ENCODE peak calls at places on chromosomes 13 and 19, in seven cellular contexts. One of them, this sample, is unnamed.
A peak's percentile ranks its signal among the peaks of the same experiment; 100 is the strongest.

GRCh38 chr19:49997709-49998108 is 27.5 kb downstream of the VRK3 start:
- DNase-seq in mucosa of descending colon: no peak
- DNase-seq in stomach: no peak
- DNase-seq in HFF-Myc: no peak
- DNase-seq in uterus: no peak
- DNase-seq in lower leg skin: no peak
- DNase-seq in PC-3: peak; percentile 48
- DNase-seq in this sample: no peak

GRCh38 chr13:104737713-104738112 is 1671.5 kb upstream of the SLC10A2 start:
- DNase-seq in mucosa of descending colon: no peak
- DNase-seq in stomach: no peak
- DNase-seq in HFF-Myc: no peak
- DNase-seq in uterus: no peak
- DNase-seq in lower leg skin: no peak
- DNase-seq in PC-3: no peak
- DNase-seq in this sample: no peak

GRCh38 chr19:42121666-42122069 is 10.6 kb downstream of the POU2F2 start:
- DNase-seq in mucosa of descending colon: peak; percentile 47
- DNase-seq in stomach: no peak
- DNase-seq in HFF-Myc: peak; percentile 80
- DNase-seq in uterus: peak; percentile 20
- DNase-seq in lower leg skin: peak; percentile 88
- DNase-seq in PC-3: peak; percentile 71
- DNase-seq in this sample: no peak

GRCh38 chr13:32080328-32080744 is 48.8 kb downstream of the FRY start:
- DNase-seq in mucosa of descending colon: no peak
- DNase-seq in stomach: no peak
- DNase-seq in HFF-Myc: no peak
- DNase-seq in uterus: no peak
- DNase-seq in lower leg skin: no peak
- DNase-seq in PC-3: no peak
- DNase-seq in this sample: no peak

GRCh38 chr19:4575267-4575793 is 15.8 kb upstream of the SEMA6B start:
- DNase-seq in mucosa of descending colon: no peak
- DNase-seq in stomach: no peak
- DNase-seq in HFF-Myc: peak; percentile 77
- DNase-seq in uterus: peak; percentile 83
- DNase-seq in lower leg skin: peak; percentile 90
- DNase-seq in PC-3: peak; percentile 90
- DNase-seq in this sample: peak; percentile 92

GRCh38 chr13:105878119-105878518 is 657.3 kb downstream of the EFNB2 start:
- DNase-seq in mucosa of descending colon: no peak
- DNase-seq in stomach: no peak
- DNase-seq in HFF-Myc: no peak
- DNase-seq in uterus: no peak
- DNase-seq in lower leg skin: no peak
- DNase-seq in PC-3: no peak
- DNase-seq in this sample: no peak

GRCh38 chr19:49851456-49852259 is 699 bp downstream of the PTOV1 start:
- DNase-seq in mucosa of descending colon: peak; percentile 66
- DNase-seq in stomach: no peak
- DNase-seq in HFF-Myc: no peak
- DNase-seq in uterus: peak; percentile 40
- DNase-seq in lower leg skin: peak; percentile 86
- DNase-seq in PC-3: peak; percentile 43
- DNase-seq in this sample: no peak

GRCh38 chr13:50700664-50701266 is 142.7 kb downstream of the DLEU7 start:
- DNase-seq in mucosa of descending colon: no peak
- DNase-seq in stomach: no peak
- DNase-seq in HFF-Myc: no peak
- DNase-seq in uterus: no peak
- DNase-seq in lower leg skin: no peak
- DNase-seq in PC-3: no peak
- DNase-seq in this sample: peak; percentile 22

GRCh38 chr13:35472308-35473008 is 4.0 kb downstream of the MAB21L1 start:
- DNase-seq in mucosa of descending colon: no peak
- DNase-seq in stomach: no peak
- DNase-seq in HFF-Myc: no peak
- DNase-seq in uterus: no peak
- DNase-seq in lower leg skin: no peak
- DNase-seq in PC-3: no peak
- DNase-seq in this sample: no peak
- H3K4me3 ChIP-seq in mucosa of descending colon: no peak overlapping the region
- H3K4me3 ChIP-seq in stomach: no peak overlapping the region
- H3K4me3 ChIP-seq in HFF-Myc: peak overlapping the region; percentile 76
- H3K4me3 ChIP-seq in uterus: no peak overlapping the region
- H3K4me3 ChIP-seq in lower leg skin: no peak overlapping the region
- H3K4me3 ChIP-seq in PC-3: no peak overlapping the region
- H3K4me3 ChIP-seq in this sample: no peak overlapping the region

GRCh38 chr19:40355975-40356680 is 7.6 kb downstream of the PLD3 start:
- DNase-seq in mucosa of descending colon: no peak
- DNase-seq in stomach: no peak
- DNase-seq in HFF-Myc: no peak
- DNase-seq in uterus: no peak
- DNase-seq in lower leg skin: no peak
- DNase-seq in PC-3: no peak
- DNase-seq in this sample: no peak
- TF ChIP-seq CTCF in mucosa of descending colon: no peak
- TF ChIP-seq CTCF in stomach: no peak
- TF ChIP-seq CTCF in HFF-Myc: no peak
- TF ChIP-seq CTCF in uterus: no peak
- TF ChIP-seq CTCF in lower leg skin: no peak
- TF ChIP-seq CTCF in PC-3: no peak
- TF ChIP-seq CTCF in this sample: no peak

GRCh38 chr19:45508931-45509691 is 1.8 kb downstream of the VASP start:
- DNase-seq in mucosa of descending colon: peak; percentile 88
- DNase-seq in stomach: peak; percentile 73
- DNase-seq in HFF-Myc: no peak
- DNase-seq in uterus: peak; percentile 86
- DNase-seq in lower leg skin: peak; percentile 95
- DNase-seq in PC-3: peak; percentile 57
- DNase-seq in this sample: peak; percentile 50
- H3K4me3 ChIP-seq in mucosa of descending colon: peak overlapping the region; percentile 88
- H3K4me3 ChIP-seq in stomach: peak overlapping the region; percentile 95
- H3K4me3 ChIP-seq in HFF-Myc: peak overlapping the region; percentile 99
- H3K4me3 ChIP-seq in uterus: peak overlapping the region; percentile 91
- H3K4me3 ChIP-seq in lower leg skin: peak overlapping the region; percentile 90
- H3K4me3 ChIP-seq in PC-3: peak overlapping the region; percentile 99
- H3K4me3 ChIP-seq in this sample: peak overlapping the region; percentile 99

GRCh38 chr19:14473915-14474578 is 1.1 kb downstream of the PTGER1 start:
- DNase-seq in mucosa of descending colon: peak; percentile 70
- DNase-seq in stomach: peak; percentile 59
- DNase-seq in HFF-Myc: no peak
- DNase-seq in uterus: no peak
- DNase-seq in lower leg skin: no peak
- DNase-seq in PC-3: peak; percentile 21
- DNase-seq in this sample: no peak

GRCh38 chr19:14474827-14475226 is 327 bp downstream of the PTGER1 start:
- DNase-seq in mucosa of descending colon: peak; percentile 50
- DNase-seq in stomach: no peak
- DNase-seq in HFF-Myc: no peak
- DNase-seq in uterus: no peak
- DNase-seq in lower leg skin: no peak
- DNase-seq in PC-3: no peak
- DNase-seq in this sample: no peak

GRCh38 chr19:14476663-14477401 is 1.7 kb upstream of the PTGER1 start:
- DNase-seq in mucosa of descending colon: peak; percentile 49
- DNase-seq in stomach: peak; percentile 51
- DNase-seq in HFF-Myc: no peak
- DNase-seq in uterus: peak; percentile 47
- DNase-seq in lower leg skin: no peak
- DNase-seq in PC-3: peak; percentile 83
- DNase-seq in this sample: peak; percentile 37

GRCh38 chr19:14476307-14476662 is 1.1 kb upstream of the PTGER1 start:
- DNase-seq in mucosa of descending colon: no peak
- DNase-seq in stomach: no peak
- DNase-seq in HFF-Myc: no peak
- DNase-seq in uterus: no peak
- DNase-seq in lower leg skin: no peak
- DNase-seq in PC-3: no peak
- DNase-seq in this sample: no peak

DNA sequence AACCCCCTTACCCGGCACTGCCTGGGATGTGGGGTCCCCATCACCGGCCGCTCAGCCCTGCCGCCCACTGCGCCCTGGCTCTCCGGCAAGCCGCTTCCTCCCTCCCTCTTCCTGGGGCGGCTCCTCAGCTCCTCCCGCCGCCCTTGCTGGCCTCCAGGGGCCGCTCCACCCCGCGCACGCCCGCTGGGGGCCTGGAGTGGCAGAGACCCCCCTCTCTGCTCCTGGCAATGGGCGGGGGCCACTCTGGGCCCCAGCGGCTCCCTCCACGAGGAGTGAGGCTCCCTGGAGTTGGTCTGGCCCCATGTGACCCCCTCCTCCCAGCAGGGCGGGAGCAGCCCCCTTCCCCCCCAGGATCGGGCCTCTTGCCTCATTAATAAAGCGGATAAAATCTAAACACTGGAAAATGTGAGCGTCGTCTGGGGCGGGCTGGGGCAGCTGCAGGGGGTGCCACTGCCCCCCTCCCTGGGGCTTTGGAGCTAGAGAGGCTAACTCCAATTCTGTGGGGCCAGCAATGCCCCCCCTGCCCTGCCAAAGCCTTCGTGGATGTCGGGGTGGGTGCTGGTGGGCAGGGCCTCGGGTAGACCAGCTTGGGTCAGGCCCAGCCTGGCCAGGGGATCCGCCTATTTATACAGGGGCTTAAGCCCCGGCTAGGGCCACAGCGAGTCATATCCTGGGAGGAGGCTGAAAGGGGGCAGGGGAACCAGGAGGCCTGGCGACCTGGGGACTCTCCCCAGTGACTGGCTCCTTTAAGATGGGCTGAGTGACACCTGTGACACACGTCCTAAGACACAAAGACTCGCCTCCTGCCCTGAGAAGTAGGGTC is at the start of gene PTGER1:
- DNase-seq in mucosa of descending colon: peak; percentile 60
- DNase-seq in stomach: no peak
- DNase-seq in HFF-Myc: no peak
- DNase-seq in uterus: no peak
- DNase-seq in lower leg skin: no peak
- DNase-seq in PC-3: peak; percentile 68
- DNase-seq in this sample: no peak
- TF ChIP-seq CTCF in mucosa of descending colon: no peak
- TF ChIP-seq CTCF in stomach: peak; percentile 5
- TF ChIP-seq CTCF in HFF-Myc: peak; percentile 53
- TF ChIP-seq CTCF in uterus: peak; percentile 39
- TF ChIP-seq CTCF in lower leg skin: no peak
- TF ChIP-seq CTCF in PC-3: peak; percentile 75
- TF ChIP-seq CTCF in this sample: peak; percentile 48

This sample was measured in astrocyte of the cerebellum.